ENCODE peak calls at places on chromosomes 1 and 21, in nine cellular contexts. J is fibroblast of lung; I is stomach; O is CD8-positive, alpha-beta T cell; M is OCI-LY7; G is bronchial epithelial cell; H is HFF-Myc; S is GM12865; Z is transverse colon. A is an unnamed sample.

GRCh38 chr1:207309775-207310273 is 11.7 kb upstream of the CD55 start:
- DNase-seq in Z (peak; percentile 32), G (peak; percentile 84), I (no peak), S (peak; percentile 24), M (peak; percentile 73), O (no peak), J (peak; percentile 37), H (peak; percentile 46), A (peak; percentile 21)

GRCh38 chr1:205429742-205430464 is 8.0 kb upstream of the LEMD1 start:
- DNase-seq in I (no peak), O (no peak), Z (no peak), G (no peak), H (no peak), S (no peak), M (no peak), J (no peak), A (no peak)

GRCh38 chr1:236507022-236507700 is 16.6 kb upstream of the LGALS8 start:
- DNase-seq in H (no peak), Z (no peak), O (no peak), I (peak; percentile 71), S (no peak), J (no peak), G (no peak), M (no peak), A (no peak)

GRCh38 chr1:178055779-178056471 is 38.0 kb upstream of the RASAL2 start:
- DNase-seq in H (no peak), I (peak; percentile 32), S (peak; percentile 38), G (peak; percentile 70), M (peak; percentile 3), J (peak; percentile 25), O (no peak), Z (no peak), A (peak; percentile 69)

GRCh38 chr1:157551694-157552693 is at the start of gene FCRL5:
- DNase-seq in S (no peak), M (peak; percentile 77), Z (no peak), O (no peak), I (no peak), H (no peak), G (no peak), J (no peak), A (peak; percentile 28)

GRCh38 chr1:11806307-11806936 is 431 bp downstream of the CLCN6 start:
- DNase-seq in Z (no peak), I (no peak), J (no peak), H (no peak), S (peak; percentile 25), M (no peak), O (no peak), G (peak; percentile 37), A (no peak)

GRCh38 chr1:44819594-44820327 is 11.4 kb downstream of the BTBD19 start:
- DNase-seq in J (peak; percentile 97), S (peak; percentile 97), O (peak; percentile 94), M (peak; percentile 95), G (peak; percentile 92), I (peak; percentile 79), Z (peak; percentile 86), H (peak; percentile 92), A (peak; percentile 91)

GRCh38 chr21:29892379-29892778 is 47.4 kb downstream of the GRIK1 start:
- DNase-seq in S (no peak), I (no peak), M (no peak), J (no peak), Z (no peak), H (no peak), G (no peak), O (no peak), A (no peak)

GRCh38 chr1:162561616-162562451 is at the start of gene UAP1:
- DNase-seq in M (peak; percentile 16), J (no peak), O (no peak), H (no peak), I (no peak), S (peak; percentile 23), Z (no peak), G (no peak), A (no peak)

GRCh38 chr1:162565460-162565859 is 3.9 kb downstream of the UAP1 start:
- DNase-seq in J (no peak), M (no peak), S (peak; percentile 24), O (no peak), Z (no peak), I (no peak), G (no peak), H (no peak), A (no peak)

GRCh38 chr1:162566870-162567269 is 5.3 kb downstream of the UAP1 start:
- DNase-seq in Z (no peak), H (no peak), O (no peak), M (no peak), I (no peak), G (no peak), S (no peak), J (no peak), A (no peak)

GRCh38 chr1:162562452-162562828 is 918 bp downstream of the UAP1 start:
- DNase-seq in O (no peak), S (peak; percentile 40), G (peak; percentile 81), M (no peak), Z (peak; percentile 44), H (no peak), I (no peak), J (peak; percentile 67), A (no peak)

GRCh38 chr1:162564762-162565218 is 3.3 kb downstream of the UAP1 start:
- DNase-seq in O (no peak), I (no peak), J (no peak), S (no peak), H (no peak), Z (no peak), G (no peak), M (no peak), A (no peak)
- TF ChIP-seq CTCF in O (no peak), I (no peak), J (no peak), S (no peak), H (no peak), Z (no peak), G (no peak), M (no peak), A (no peak)

GRCh38 chr1:222124602-222125001 is 382.7 kb upstream of the DUSP10 start:
- DNase-seq in H (no peak), S (no peak), M (no peak), O (no peak), J (no peak), G (peak; percentile 20), Z (no peak), I (no peak), A (no peak)
- TF ChIP-seq CTCF in H (peak; percentile 44), S (no peak), M (peak; percentile 15), O (no peak), J (peak; percentile 11), G (peak; percentile 60), Z (peak; percentile 15), I (no peak), A (no peak)

DNA sequence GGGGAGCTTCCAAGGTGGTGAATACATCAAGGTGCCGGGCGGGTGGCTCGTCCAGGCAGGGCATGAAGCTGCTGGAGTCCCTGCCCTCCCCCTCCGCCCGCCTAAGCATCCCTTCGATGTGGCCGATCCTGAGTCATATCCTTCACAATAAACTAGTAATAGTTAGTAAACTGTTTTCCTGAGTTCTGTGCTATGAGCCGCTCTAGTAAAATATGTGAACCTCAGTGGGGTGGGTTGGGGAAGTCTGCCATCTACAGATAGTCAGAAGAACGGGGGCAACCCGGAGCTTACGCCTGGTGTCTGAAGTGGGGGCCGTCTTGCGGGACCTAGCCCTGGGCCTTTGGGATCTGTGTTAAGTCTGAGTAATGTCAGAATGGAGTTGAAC is 21.6 kb downstream of the C2CD2 start:
- DNase-seq in G (peak; percentile 95), M (no peak), S (no peak), J (peak; percentile 68), H (peak; percentile 47), I (no peak), Z (no peak), O (no peak), A (no peak)
- TF ChIP-seq CTCF in G (peak; percentile 21), M (peak; percentile 65), S (no peak), J (no peak), H (peak; percentile 16), I (no peak), Z (no peak), O (no peak), A (no peak)

GRCh38 chr1:197980457-197980856 is 63.3 kb downstream of the LHX9 start:
- DNase-seq in J (no peak), I (no peak), G (no peak), S (no peak), O (no peak), Z (no peak), H (no peak), M (no peak), A (no peak)
- TF ChIP-seq CTCF in J (no peak), I (no peak), G (no peak), S (no peak), O (no peak), Z (no peak), H (no peak), M (no peak), A (no peak)

DNA sequence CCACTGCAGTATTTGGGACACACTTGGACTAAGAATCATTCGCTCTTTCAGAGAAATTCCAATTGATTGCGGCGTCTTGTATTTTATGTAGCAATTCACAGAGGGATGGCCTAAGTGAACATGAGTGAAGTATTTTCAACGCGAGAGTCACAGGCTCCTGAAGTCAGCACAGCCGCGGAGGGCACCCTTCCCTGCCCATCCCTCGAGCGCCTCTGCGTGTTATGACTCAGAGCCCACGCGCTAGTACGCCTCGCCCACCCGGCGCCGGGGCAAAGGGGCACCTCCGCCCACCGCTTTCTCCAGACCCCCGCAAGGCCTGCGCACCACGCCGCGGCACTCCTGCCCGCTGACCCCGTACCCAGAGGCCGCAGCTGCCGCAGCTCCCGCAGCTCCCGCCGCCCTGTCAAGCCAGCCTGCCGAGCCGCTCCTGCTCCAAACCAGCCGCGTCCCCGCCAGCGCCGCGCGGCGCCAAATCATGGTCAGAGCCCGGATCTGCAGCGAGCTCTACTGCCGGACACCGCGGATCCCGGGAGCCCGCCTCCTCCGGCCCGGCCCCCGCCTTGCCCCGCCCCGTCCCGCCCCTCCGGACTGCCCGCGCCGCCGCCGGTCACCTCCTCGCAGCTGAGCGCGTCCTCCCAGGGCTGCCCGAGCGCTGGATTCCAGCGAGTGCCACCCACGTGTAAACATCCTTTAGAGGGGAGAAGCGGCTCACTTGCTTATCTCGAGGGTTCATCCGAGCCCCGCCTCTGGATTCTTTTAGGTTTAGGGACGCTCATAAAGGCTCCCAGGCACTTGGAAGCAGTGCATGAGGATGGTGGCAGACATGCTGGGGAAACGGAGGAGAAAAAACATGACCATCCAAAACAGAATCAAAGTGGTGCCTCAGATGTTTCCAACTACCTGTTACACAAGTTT is at the start of gene GLRX2:
- DNase-seq in Z (peak; percentile 89), H (peak; percentile 33), S (peak; percentile 87), M (peak; percentile 75), O (peak; percentile 72), J (peak; percentile 92), G (peak; percentile 66), I (peak; percentile 88), A (peak; percentile 96)
- TF ChIP-seq CTCF in Z (peak; percentile 11), H (no peak), S (no peak), M (peak; percentile 42), O (no peak), J (no peak), G (no peak), I (no peak), A (no peak)

GRCh38 chr21:44972301-44972814 is 32.5 kb downstream of the SLX9 start:
- DNase-seq in Z (no peak), J (no peak), M (no peak), O (no peak), G (no peak), S (no peak), H (no peak), I (no peak), A (no peak)
- TF ChIP-seq CTCF in Z (no peak), J (no peak), M (peak; percentile 45), O (no peak), G (no peak), S (no peak), H (no peak), I (no peak), A (no peak)

A was measured in GM10248.